ENCODE peak calls at places on chromosomes 16 and 17, in four cellular contexts. D is dorsolateral prefrontal cortex, Q is OCI-LY7, N is NB4. L is an unnamed sample.

GRCh38 chr17:182164-182751 is 808 bp upstream of the DOC2B start:
- DNase-seq in D (no peak), Q (no peak), N (peak; percentile 58), L (no peak)

GRCh38 chr17:29068828-29069227 is 25.9 kb downstream of the PIPOX start:
- DNase-seq in D (peak; percentile 48), N (no peak), Q (no peak), L (no peak)

GRCh38 chr17:69637399-69638165 is 223.1 kb downstream of the MAP2K6 start:
- DNase-seq in D (no peak), Q (no peak), N (no peak), L (no peak)

GRCh38 chr17:15966879-15967248 is 21.9 kb downstream of the ADORA2B start:
- DNase-seq in Q (no peak), N (peak; percentile 81), D (no peak), L (no peak)

GRCh38 chr16:21614896-21615295 is 15.5 kb downstream of the METTL9 start:
- DNase-seq in N (peak; percentile 23), Q (no peak), D (no peak), L (no peak)

GRCh38 chr16:50081428-50082018 is 15.8 kb downstream of the HEATR3 start:
- DNase-seq in Q (no peak), N (no peak), D (no peak), L (no peak)

GRCh38 chr16:67001159-67001486 is 12.7 kb downstream of the CES4A start:
- DNase-seq in Q (no peak), D (no peak), N (no peak), L (no peak)

GRCh38 chr17:80113033-80113484 is 11.7 kb downstream of the GAA start:
- DNase-seq in Q (no peak), N (no peak), D (no peak), L (no peak)

GRCh38 chr16:74623846-74624245 is 16.9 kb upstream of the GLG1 start:
- DNase-seq in D (no peak), Q (no peak), N (no peak), L (no peak)

GRCh38 chr17:62680541-62681052 is 53.1 kb downstream of the MRC2 start:
- DNase-seq in N (no peak), D (no peak), Q (no peak), L (no peak)

GRCh38 chr17:4161560-4162221 is 18.7 kb downstream of the CYB5D2 start:
- DNase-seq in N (peak; percentile 73), Q (no peak), D (no peak), L (no peak)

GRCh38 chr17:78798695-78799559 is 16.9 kb upstream of the CYTH1 start:
- DNase-seq in D (no peak), Q (peak; percentile 71), N (peak; percentile 41), L (peak; percentile 68)

GRCh38 chr17:40551874-40552768 is 13.2 kb downstream of the CCR7 start:
- DNase-seq in D (peak; percentile 56), Q (no peak), N (no peak), L (no peak)

GRCh38 chr17:78923660-78924453 is 1.3 kb downstream of the TIMP2 start:
- DNase-seq in D (no peak), Q (peak; percentile 75), N (peak; percentile 64), L (no peak)

GRCh38 chr17:83191388-83192160 is 112.2 kb downstream of the METRNL start:
- DNase-seq in Q (no peak), N (no peak), D (no peak), L (no peak)

GRCh38 chr16:88760424-88761142 is 24.4 kb downstream of the PIEZO1 start:
- DNase-seq in D (no peak), Q (no peak), N (no peak), L (no peak)

GRCh38 chr17:55295411-55296170 is 30.8 kb downstream of the HLF start:
- DNase-seq in D (no peak), Q (peak; percentile 67), N (peak; percentile 45), L (no peak)

GRCh38 chr16:50188619-50189136 is 35.6 kb downstream of the TENT4B start:
- DNase-seq in D (no peak), N (no peak), Q (no peak), L (no peak)

GRCh38 chr17:38317081-38317480 is 20.1 kb downstream of the MRPL45 start:
- DNase-seq in D (no peak), Q (no peak), N (no peak), L (no peak)

GRCh38 chr17:29004081-29004692 is 1.6 kb downstream of the SEZ6 start:
- DNase-seq in N (peak; percentile 35), Q (no peak), D (no peak), L (no peak)

GRCh38 chr16:56767018-56767417 is 37.1 kb downstream of the NUP93 start:
- DNase-seq in D (no peak), N (no peak), Q (no peak), L (no peak)

GRCh38 chr17:83018658-83019193 is 60.7 kb upstream of the METRNL start:
- DNase-seq in N (no peak), D (no peak), Q (no peak), L (no peak)

DNA sequence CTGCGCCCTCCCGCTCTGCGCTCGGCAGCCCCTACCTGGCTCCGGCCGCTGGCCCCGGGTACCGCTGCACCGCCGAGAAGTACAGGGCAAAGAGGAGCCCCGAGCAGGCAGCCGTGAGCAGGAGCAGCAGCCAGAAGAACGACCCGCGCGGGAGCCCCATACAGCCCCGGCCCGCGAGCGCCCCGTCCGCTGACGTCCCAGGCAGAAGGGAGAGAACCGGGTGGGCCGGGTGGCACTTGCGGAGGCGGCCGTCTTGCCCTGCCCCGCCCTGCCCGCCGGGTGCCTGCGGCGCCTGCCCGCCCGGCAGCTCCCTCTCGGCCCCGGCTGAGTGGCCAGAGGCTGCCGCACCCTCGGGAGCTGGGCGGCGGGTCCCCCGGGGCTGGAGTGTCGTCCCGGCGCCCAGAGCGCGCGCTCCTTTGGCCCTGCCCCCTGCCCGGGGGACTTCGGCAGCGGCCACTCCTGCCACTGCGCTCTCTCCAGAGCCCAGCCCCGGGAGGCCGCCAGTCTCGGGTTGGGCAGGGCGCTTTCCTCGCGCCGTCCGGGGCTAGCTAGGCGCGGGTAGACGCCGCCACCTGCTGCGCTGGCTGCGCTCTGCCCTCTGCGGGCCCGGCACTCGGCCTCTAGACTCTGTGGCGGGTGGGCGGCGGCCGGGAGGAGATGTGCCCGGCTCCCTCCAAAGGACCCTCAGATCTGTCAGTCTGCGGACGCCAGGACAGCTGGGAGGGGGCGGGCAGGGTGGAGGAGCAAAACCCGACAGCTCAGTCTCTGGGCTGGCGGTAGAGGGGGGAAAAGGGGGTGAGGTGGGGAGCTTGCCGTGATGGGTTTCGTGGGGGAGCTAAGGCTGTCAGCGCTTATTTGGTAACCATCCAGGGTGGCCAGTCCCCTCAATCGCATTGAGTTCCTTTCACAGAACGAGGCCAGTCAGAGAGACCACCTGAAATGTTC is at the start of gene ST6GALNAC2:
- DNase-seq in Q (no peak), N (peak; percentile 81), D (no peak), L (no peak)
- TF ChIP-seq CTCF in Q (no peak), N (no peak), D (peak; percentile 30), L (peak; percentile 49)

GRCh38 chr17:65095465-65095864 is 38.9 kb upstream of the GNA13 start:
- DNase-seq in D (no peak), N (no peak), Q (no peak), L (no peak)

GRCh38 chr17:65097110-65097509 is 40.1 kb upstream of the RGS9 start:
- DNase-seq in D (no peak), N (no peak), Q (no peak), L (no peak)

GRCh38 chr17:65092262-65092661 is 35.7 kb upstream of the GNA13 start:
- DNase-seq in D (no peak), N (no peak), Q (no peak), L (no peak)

GRCh38 chr17:65088621-65089385 is 32.3 kb upstream of the GNA13 start:
- DNase-seq in N (no peak), D (no peak), Q (no peak), L (no peak)

DNA sequence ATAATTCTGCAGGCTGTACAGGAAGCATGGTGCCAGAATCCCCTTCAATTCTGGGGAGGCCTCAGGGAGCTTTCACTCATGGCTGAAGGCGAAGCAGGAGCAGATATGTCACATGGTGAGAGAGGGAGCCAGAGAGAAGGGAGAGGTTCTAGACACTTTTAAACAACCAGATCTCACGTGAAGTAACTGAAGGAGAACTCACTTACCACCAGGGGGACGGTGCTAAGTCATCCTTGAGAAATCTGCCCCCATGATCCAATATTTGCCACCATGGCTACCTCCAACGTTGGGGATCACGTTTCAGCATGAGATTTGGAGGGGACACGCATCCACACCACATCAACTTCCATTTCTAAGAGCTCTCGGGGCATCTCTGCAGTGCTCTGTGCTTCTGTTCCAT is 37.4 kb upstream of the GNA13 start:
- DNase-seq in D (no peak), N (no peak), Q (no peak), L (no peak)
- TF ChIP-seq CTCF in D (no peak), N (no peak), Q (peak; percentile 52), L (no peak)

DNA sequence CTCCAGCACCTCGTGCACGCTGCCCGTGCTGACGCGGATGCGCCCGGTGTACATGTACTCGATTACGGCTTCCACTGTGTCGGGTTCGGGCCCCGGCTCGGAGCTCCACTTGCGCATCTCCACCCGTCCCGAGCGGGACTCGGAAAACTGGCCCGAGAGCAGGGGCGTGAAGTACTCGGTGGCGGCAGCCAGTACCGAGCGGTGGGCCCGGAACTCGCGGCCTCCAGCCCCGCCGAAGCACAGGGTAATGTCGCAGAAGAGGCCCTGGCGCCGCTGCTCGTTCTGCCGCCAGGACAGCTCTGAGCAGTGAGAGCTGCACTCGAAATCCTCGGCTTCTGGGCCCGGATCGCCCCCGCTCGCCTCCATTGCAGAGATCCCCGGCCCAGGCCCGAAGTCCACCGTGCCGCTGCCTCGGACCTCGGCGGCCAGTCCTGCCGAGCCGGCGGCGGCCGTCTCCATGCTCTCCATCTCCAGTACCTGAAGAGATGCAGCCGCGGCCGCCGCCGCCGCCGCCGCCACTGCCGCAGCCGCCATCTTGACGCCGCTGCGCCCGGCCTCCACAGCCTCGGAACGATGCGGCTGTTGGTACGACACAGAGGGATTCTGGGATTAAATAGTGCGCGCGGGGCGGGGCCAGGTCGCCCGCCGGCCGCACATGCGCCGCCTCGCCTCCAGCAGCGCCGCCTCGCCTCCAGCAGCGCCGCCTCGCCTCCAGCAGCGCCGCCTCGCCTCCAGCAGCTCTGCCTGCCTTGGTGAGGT is at the start of gene KLHL11:
- DNase-seq in N (peak; percentile 92), Q (peak; percentile 92), D (peak; percentile 90), L (peak; percentile 80)
- TF ChIP-seq CTCF in N (no peak), Q (no peak), D (peak; percentile 33), L (no peak)

GRCh38 chr16:876523-877241 is 76.1 kb upstream of the GNG13 start:
- DNase-seq in Q (no peak), D (no peak), N (no peak), L (no peak)

GRCh38 chr16:879461-879861 is 78.9 kb upstream of the GNG13 start:
- DNase-seq in D (no peak), Q (no peak), N (no peak), L (no peak)

GRCh38 chr16:877242-878065 is 76.9 kb upstream of the GNG13 start:
- DNase-seq in N (peak; percentile 18), Q (no peak), D (no peak), L (no peak)

GRCh38 chr16:878886-879285 is 78.4 kb upstream of the GNG13 start:
- DNase-seq in Q (no peak), D (no peak), N (no peak), L (no peak)

GRCh38 chr16:878071-878784 is 77.7 kb upstream of the GNG13 start:
- DNase-seq in D (no peak), Q (peak; percentile 54), N (no peak), L (no peak)
- TF ChIP-seq CTCF in D (no peak), Q (peak; percentile 58), N (no peak), L (peak; percentile 45)

L was measured in D721Med.